ENCODE peak calls at places on chromosomes 11 and 22, in four cellular contexts. K is K562, U is GM12878, V is HepG2. C is an unnamed sample.

GRCh38 chr11:20451568-20451967 is 64.1 kb downstream of the PRMT3 start:
- DNase-seq in V (no peak), U (no peak), K (no peak), C (no peak)

GRCh38 chr11:14336507-14337503 is 22.2 kb downstream of the RRAS2 start:
- DNase-seq in U (no peak), K (peak; percentile 25), V (peak; percentile 85), C (no peak)

GRCh38 chr11:14623036-14623435 is 20.6 kb upstream of the PDE3B start:
- DNase-seq in K (no peak), U (no peak), V (no peak), C (no peak)

GRCh38 chr22:24819941-24820461 is 14.0 kb downstream of the SGSM1 start:
- DNase-seq in U (no peak), K (no peak), V (no peak), C (no peak)

GRCh38 chr11:2691991-2692841 is 7.6 kb downstream of the KCNQ1OT1 start:
- DNase-seq in U (no peak), K (no peak), V (peak; percentile 46), C (peak; percentile 55)

GRCh38 chr11:6452219-6452618 is 11.4 kb upstream of the HPX start:
- DNase-seq in U (no peak), K (no peak), V (no peak), C (no peak)

GRCh38 chr22:25062378-25063095 is 110.0 kb downstream of the KIAA1671 start:
- DNase-seq in V (no peak), K (no peak), U (no peak), C (no peak)

GRCh38 chr22:40857309-40857851 is 432 bp downstream of the XPNPEP3 start:
- DNase-seq in U (no peak), V (no peak), K (no peak), C (no peak)

GRCh38 chr11:66454253-66454652 is 12.5 kb upstream of the PELI3 start:
- DNase-seq in K (no peak), V (no peak), U (no peak), C (no peak)

GRCh38 chr11:132838621-132839020 is 693.7 kb downstream of the OPCML start:
- DNase-seq in K (no peak), U (no peak), V (no peak), C (no peak)

GRCh38 chr11:58530236-58530635 is 22.3 kb upstream of the OR5B21 start:
- DNase-seq in K (no peak), U (no peak), V (no peak), C (no peak)

GRCh38 chr11:134267966-134268365 is 8.2 kb upstream of the GLB1L3 start:
- DNase-seq in U (no peak), V (no peak), K (no peak), C (no peak)

GRCh38 chr11:134271978-134272377 is 4.2 kb upstream of the GLB1L3 start:
- DNase-seq in K (no peak), V (no peak), U (no peak), C (no peak)

GRCh38 chr11:134272381-134273316 is 3.5 kb upstream of the GLB1L3 start:
- DNase-seq in U (no peak), K (peak; percentile 26), V (peak; percentile 87), C (peak; percentile 77)

GRCh38 chr11:134267466-134267865 is 8.7 kb upstream of the GLB1L3 start:
- DNase-seq in K (no peak), V (no peak), U (no peak), C (no peak)

DNA sequence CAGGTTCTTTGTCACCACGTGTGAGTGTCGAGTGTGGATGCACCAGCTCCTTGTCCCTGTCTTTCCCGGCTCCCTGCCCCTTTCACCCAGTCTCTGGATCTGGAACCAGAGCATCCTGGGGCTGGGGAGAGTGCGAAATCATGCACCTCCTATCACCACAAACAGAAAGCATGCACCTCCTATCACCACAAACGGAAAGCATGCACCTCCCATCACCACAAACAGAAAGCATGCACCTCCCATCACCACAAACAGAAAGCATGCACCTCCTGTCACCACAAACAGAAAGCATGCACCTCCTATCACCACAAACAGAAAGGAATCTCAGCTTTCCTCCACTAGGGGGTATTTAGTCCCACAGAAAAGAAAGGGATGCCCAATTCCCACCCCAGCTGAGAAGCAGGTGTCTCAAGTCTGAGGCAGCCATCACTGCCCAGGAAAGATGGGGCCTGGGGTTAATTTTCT is 5.9 kb upstream of the GLB1L3 start:
- DNase-seq in V (peak; percentile 21), K (peak; percentile 51), U (no peak), C (no peak)
- TF ChIP-seq NR2C2 in V (no peak), K (no peak), U (no peak), C (no peak)

DNA sequence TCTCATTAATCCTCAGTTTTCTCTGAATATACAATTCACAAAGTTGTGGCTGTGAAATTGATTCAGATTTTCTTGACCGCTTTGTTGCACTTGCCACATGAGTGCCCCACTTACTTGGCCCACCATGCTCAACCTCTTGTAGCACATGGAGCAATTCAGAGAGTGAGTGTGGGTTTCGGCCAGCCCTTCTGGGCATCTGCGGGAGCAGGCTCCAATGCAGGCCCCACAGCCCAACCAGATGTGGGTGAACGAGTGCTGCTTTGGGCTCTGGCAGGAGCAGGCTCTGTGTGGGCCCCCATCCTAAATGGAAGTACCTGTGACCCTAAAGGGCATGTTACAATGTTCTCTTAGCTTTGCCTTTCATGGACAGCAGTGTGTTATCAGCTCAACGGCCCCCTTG is 2338.6 kb downstream of the LRRC4C start:
- DNase-seq in K (no peak), U (no peak), V (no peak), C (no peak)
- TF ChIP-seq NR2C2 in K (no peak), U (no peak), V (no peak), C (no peak)

GRCh38 chr11:1175461-1176223 is 17.9 kb downstream of the MUC5AC start:
- DNase-seq in V (no peak), K (no peak), U (no peak), C (no peak)
- TF ChIP-seq NR2C2 in V (no peak), K (no peak), U (no peak), C (no peak)

GRCh38 chr11:35377262-35377661 is 42.1 kb downstream of the SLC1A2 start:
- DNase-seq in K (no peak), U (no peak), V (no peak), C (no peak)
- TF ChIP-seq NR2C2 in K (no peak), U (no peak), V (no peak), C (no peak)

GRCh38 chr11:63611395-63611747 is 2.9 kb downstream of the PLAAT3 start:
- DNase-seq in U (no peak), K (no peak), V (no peak), C (no peak)

GRCh38 chr11:63610604-63611394 is 3.4 kb downstream of the PLAAT3 start:
- DNase-seq in K (no peak), V (no peak), U (no peak), C (peak; percentile 35)

GRCh38 chr11:63614136-63614664 is at the start of gene PLAAT3:
- DNase-seq in K (peak; percentile 87), V (no peak), U (no peak), C (peak; percentile 76)

GRCh38 chr11:63612181-63612580 is 2.1 kb downstream of the PLAAT3 start:
- DNase-seq in K (no peak), U (no peak), V (no peak), C (no peak)

DNA sequence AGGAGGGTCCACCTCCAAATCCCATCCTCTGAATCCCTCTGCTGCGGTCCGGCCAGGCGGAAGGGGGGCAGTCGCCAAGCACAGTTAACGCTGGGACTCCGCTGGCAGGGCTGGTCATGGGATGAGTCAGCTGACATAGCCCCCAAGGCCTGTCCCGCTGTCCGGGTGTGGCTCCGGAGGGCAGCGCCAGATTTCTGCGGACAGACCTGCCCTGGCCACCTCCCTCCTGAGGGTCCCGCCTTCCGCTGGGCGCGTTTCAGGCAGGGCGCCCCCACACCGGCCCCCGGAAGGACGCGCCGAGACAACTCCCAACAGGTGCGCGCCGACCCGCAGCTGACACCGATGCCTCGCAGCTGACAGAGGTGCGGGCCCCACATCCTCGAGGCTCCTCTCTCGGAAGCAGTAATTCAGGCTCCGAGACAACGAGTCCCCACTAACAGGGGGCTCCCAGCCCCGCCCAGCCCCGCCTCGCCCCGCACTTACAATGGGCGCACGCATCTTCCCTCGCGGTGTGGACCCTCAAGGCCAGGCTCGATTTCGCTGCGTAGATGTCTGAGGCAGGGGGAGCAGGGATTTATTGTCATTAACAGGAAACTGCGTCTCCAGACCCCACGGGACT is 607 bp downstream of the PLAAT3 start:
- DNase-seq in V (no peak), U (no peak), K (peak; percentile 25), C (peak; percentile 68)
- TF ChIP-seq NR2C2 in V (no peak), U (no peak), K (no peak), C (no peak)

GRCh38 chr11:97158256-97158655 is 768.4 kb downstream of the JRKL start:
- DNase-seq in V (no peak), U (no peak), K (no peak), C (no peak)
- TF ChIP-seq NR2C2 in V (no peak), U (no peak), K (no peak), C (no peak)

DNA sequence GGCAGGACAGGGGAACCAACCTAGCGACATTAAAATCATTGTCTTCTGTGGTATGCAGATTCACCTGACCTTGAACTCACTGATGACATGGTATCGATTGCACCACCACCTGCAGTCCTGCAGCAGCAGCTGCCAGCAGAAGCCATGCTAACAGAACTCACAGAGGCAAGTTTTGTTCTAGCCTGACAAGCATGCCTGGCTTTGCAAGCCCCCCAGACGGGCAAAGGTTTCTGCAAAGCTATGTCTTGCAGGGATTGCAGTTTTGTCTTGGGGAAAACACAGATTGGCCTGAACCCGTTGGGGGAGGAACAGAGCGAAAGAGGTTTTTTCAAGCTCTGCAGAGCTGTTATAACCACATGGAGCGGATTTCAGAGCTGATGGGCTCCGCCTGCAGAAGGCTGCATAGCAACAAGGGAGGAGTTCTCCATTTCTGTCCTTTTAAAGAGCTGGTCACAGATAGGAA is 221.0 kb downstream of the HIPK3 start:
- DNase-seq in K (no peak), U (peak; percentile 12), V (peak; percentile 86), C (no peak)
- TF ChIP-seq NR2C2 in K (no peak), U (no peak), V (peak; percentile 78), C (no peak)

GRCh38 chr11:65334696-65335295 is 1.1 kb downstream of the DPF2 start:
- DNase-seq in V (no peak), U (no peak), K (no peak), C (no peak)
- TF ChIP-seq NR2C2 in V (no peak), U (no peak), K (no peak), C (no peak)

GRCh38 chr11:1344056-1344635 is 34.7 kb upstream of the TOLLIP start:
- DNase-seq in V (no peak), K (no peak), U (no peak), C (no peak)

GRCh38 chr11:1341928-1342524 is 32.6 kb upstream of the TOLLIP start:
- DNase-seq in K (no peak), V (no peak), U (no peak), C (no peak)

GRCh38 chr11:1345752-1346513 is 36.5 kb upstream of the TOLLIP start:
- DNase-seq in K (no peak), U (no peak), V (no peak), C (no peak)

GRCh38 chr11:1342946-1343345 is 33.5 kb upstream of the TOLLIP start:
- DNase-seq in U (no peak), K (no peak), V (no peak), C (no peak)

GRCh38 chr11:1343391-1344055 is 34.1 kb upstream of the TOLLIP start:
- DNase-seq in K (no peak), V (no peak), U (no peak), C (no peak)
- TF ChIP-seq NR2C2 in K (no peak), V (no peak), U (no peak), C (no peak)

GRCh38 chr11:46338988-46339666 is 8.1 kb upstream of the DGKZ start:
- DNase-seq in U (no peak), K (no peak), V (no peak), C (peak; percentile 83)
- TF ChIP-seq NR2C2 in U (no peak), K (no peak), V (no peak), C (no peak)